ENCODE peak calls at places on chromosomes 6 and 20, in six cellular contexts. P, G, E, K, V and T are unnamed samples.
A peak's percentile ranks its signal among the peaks of the same experiment; 100 is the strongest.

GRCh38 chr20:35497780-35498189 is 31.7 kb downstream of the C20orf173 start:
- DNase-seq in P (no peak), G (no peak), E (no peak), K (no peak), V (peak; percentile 94), T (no peak)

GRCh38 chr6:11212625-11213024 is 19.8 kb downstream of the NEDD9 start:
- DNase-seq in P (no peak), G (peak; percentile 71), E (no peak), K (no peak), V (peak; percentile 83), T (no peak)

GRCh38 chr20:14235355-14235754 is 102.1 kb downstream of the FLRT3 start:
- DNase-seq in P (no peak), G (no peak), E (no peak), K (no peak), V (no peak), T (no peak)

GRCh38 chr6:165983112-165984072 is 184.3 kb downstream of the TBXT start:
- DNase-seq in P (no peak), G (no peak), E (no peak), K (no peak), V (no peak), T (no peak)

GRCh38 chr20:49245921-49246740 is 26.9 kb downstream of the DDX27 start:
- DNase-seq in P (no peak), G (peak; percentile 72), E (peak; percentile 67), K (no peak), V (no peak), T (no peak)

GRCh38 chr20:53547664-53548239 is 45.9 kb downstream of the ZNF217 start:
- DNase-seq in P (peak; percentile 33), G (peak; percentile 68), E (peak; percentile 70), K (peak; percentile 9), V (peak; percentile 50), T (no peak)

GRCh38 chr20:856361-856775 is 22.9 kb downstream of the FAM110A start:
- DNase-seq in P (no peak), G (no peak), E (no peak), K (no peak), V (no peak), T (no peak)

GRCh38 chr6:30990422-30991086 is 7.0 kb downstream of the MUC21 start:
- DNase-seq in P (no peak), G (no peak), E (no peak), K (no peak), V (no peak), T (no peak)

GRCh38 chr6:133899556-133899955 is 10.6 kb downstream of the TCF21 start:
- DNase-seq in P (no peak), G (no peak), E (no peak), K (no peak), V (no peak), T (no peak)

GRCh38 chr20:39775110-39775509 is 813.0 kb downstream of the DHX35 start:
- DNase-seq in P (no peak), G (peak; percentile 62), E (no peak), K (no peak), V (peak; percentile 74), T (no peak)

GRCh38 chr20:50595433-50595895 is 85.3 kb downstream of the PTPN1 start:
- DNase-seq in P (no peak), G (no peak), E (no peak), K (no peak), V (no peak), T (no peak)

GRCh38 chr20:50339196-50339901 is 148.7 kb downstream of the CEBPB start:
- DNase-seq in P (no peak), G (no peak), E (no peak), K (no peak), V (peak; percentile 64), T (peak; percentile 55)

GRCh38 chr6:169776379-169776778 is 25.0 kb downstream of the ERMARD start:
- DNase-seq in P (no peak), G (no peak), E (no peak), K (no peak), V (no peak), T (no peak)

GRCh38 chr6:23316131-23316530 is 746.8 kb downstream of the HDGFL1 start:
- DNase-seq in P (no peak), G (peak; percentile 82), E (no peak), K (no peak), V (no peak), T (no peak)

GRCh38 chr6:128350416-128351254 is 169.8 kb downstream of the PTPRK start:
- DNase-seq in P (no peak), G (no peak), E (no peak), K (no peak), V (no peak), T (no peak)

GRCh38 chr20:6704132-6704861 is 63.2 kb upstream of the BMP2 start:
- DNase-seq in P (peak; percentile 59), G (peak; percentile 83), E (no peak), K (no peak), V (no peak), T (no peak)

GRCh38 chr6:286681-287499 is 5.4 kb upstream of the DUSP22 start:
- DNase-seq in P (no peak), G (no peak), E (no peak), K (no peak), V (no peak), T (peak; percentile 79)

GRCh38 chr6:25883991-25884390 is 9.9 kb upstream of the SLC17A3 start:
- DNase-seq in P (no peak), G (no peak), E (no peak), K (no peak), V (no peak), T (no peak)

GRCh38 chr6:138443979-138444378 is 40.0 kb downstream of the HEBP2 start:
- DNase-seq in P (no peak), G (no peak), E (no peak), K (no peak), V (no peak), T (no peak)

GRCh38 chr20:6075428-6076219 is 21.8 kb upstream of the LRRN4 start:
- DNase-seq in P (no peak), G (no peak), E (peak; percentile 17), K (no peak), V (no peak), T (no peak)

GRCh38 chr6:20827798-20828197 is 293.5 kb downstream of the CDKAL1 start:
- DNase-seq in P (no peak), G (no peak), E (no peak), K (no peak), V (no peak), T (no peak)

GRCh38 chr6:159467473-159468041 is 225.5 kb downstream of the SOD2 start:
- DNase-seq in P (no peak), G (no peak), E (no peak), K (no peak), V (no peak), T (no peak)

GRCh38 chr20:49668181-49668877 is 45.3 kb downstream of the B4GALT5 start:
- DNase-seq in P (peak; percentile 61), G (no peak), E (peak; percentile 91), K (no peak), V (no peak), T (peak; percentile 89)

GRCh38 chr20:20003088-20003954 is 13.8 kb upstream of the NAA20 start:
- DNase-seq in P (no peak), G (peak; percentile 65), E (no peak), K (no peak), V (peak; percentile 82), T (no peak)

GRCh38 chr6:73665686-73666319 is 12.0 kb upstream of the SLC17A5 start:
- DNase-seq in P (no peak), G (no peak), E (no peak), K (no peak), V (no peak), T (no peak)

DNA sequence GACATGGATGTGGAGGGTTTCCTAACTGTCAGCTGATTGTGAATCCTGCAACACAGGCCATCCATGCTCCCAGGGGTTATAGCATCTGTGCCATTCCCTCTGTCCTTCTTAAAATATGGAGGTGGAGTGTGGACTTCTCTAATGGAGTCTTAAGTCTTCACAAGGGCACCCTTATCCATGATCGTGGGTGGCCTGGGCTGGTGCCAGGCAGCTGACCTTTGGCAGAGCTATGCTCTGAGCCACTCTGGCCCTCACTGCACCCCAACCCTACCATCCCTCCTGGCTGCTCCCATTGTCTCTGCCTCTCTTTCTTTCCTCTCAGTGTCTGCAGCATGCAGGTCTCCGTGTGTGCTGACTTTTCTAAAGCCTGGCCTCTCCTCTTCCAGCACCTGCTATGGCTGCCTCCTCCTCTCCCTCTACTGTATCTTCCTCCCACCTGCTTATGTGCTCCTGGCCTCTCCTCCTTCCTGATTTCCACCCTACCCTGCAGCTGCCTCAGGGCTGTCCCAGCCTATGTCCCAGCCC is 11.2 kb upstream of the PCMTD2 start:
- DNase-seq in P (peak; percentile 17), G (no peak), E (no peak), K (no peak), V (no peak), T (peak; percentile 55)
- TF ChIP-seq POLR2AphosphoS5 in P (no peak), G (no peak), E (no peak), K (no peak), V (no peak), T (no peak)

GRCh38 chr20:56628873-56629463 is at the start of gene TFAP2C:
- DNase-seq in P (peak; percentile 71), G (no peak), E (peak; percentile 90), K (no peak), V (peak; percentile 89), T (no peak)
- TF ChIP-seq POLR2A in P (no peak), G (no peak), E (no peak), K (no peak), V (peak; percentile 56), T (no peak)

GRCh38 chr20:24490598-24490997 is 21.2 kb downstream of the SYNDIG1 start:
- DNase-seq in P (no peak), G (no peak), E (no peak), K (no peak), V (peak; percentile 43), T (peak; percentile 45)

GRCh38 chr20:24489193-24489592 is 19.8 kb downstream of the SYNDIG1 start:
- DNase-seq in P (no peak), G (no peak), E (no peak), K (no peak), V (no peak), T (no peak)

GRCh38 chr20:24488800-24489175 is 19.4 kb downstream of the SYNDIG1 start:
- DNase-seq in P (no peak), G (no peak), E (no peak), K (no peak), V (no peak), T (peak; percentile 39)

GRCh38 chr20:24491043-24491756 is 21.8 kb downstream of the SYNDIG1 start:
- DNase-seq in P (no peak), G (no peak), E (no peak), K (no peak), V (peak; percentile 42), T (peak; percentile 55)

GRCh38 chr20:24489631-24490260 is 20.3 kb downstream of the SYNDIG1 start:
- DNase-seq in P (no peak), G (no peak), E (no peak), K (no peak), V (peak; percentile 28), T (peak; percentile 60)
- TF ChIP-seq CTCF in P (no peak), G (no peak), E (no peak), K (no peak), V (no peak), T (no peak)

GRCh38 chr6:168132531-168133184 is 53.6 kb upstream of the FRMD1 start:
- DNase-seq in P (peak; percentile 58), G (peak; percentile 25), E (peak; percentile 48), K (peak; percentile 39), V (peak; percentile 61), T (no peak)
- TF ChIP-seq POLR2AphosphoS5 in P (no peak), G (no peak), E (no peak), K (no peak), V (no peak), T (peak; percentile 41)

GRCh38 chr20:44615876-44616603 is 33.7 kb downstream of the PKIG start:
- DNase-seq in P (no peak), G (no peak), E (no peak), K (no peak), V (no peak), T (peak; percentile 54)
- TF ChIP-seq POLR2A in P (no peak), G (no peak), E (no peak), K (no peak), V (no peak), T (no peak)

GRCh38 chr6:82337688-82338257 is 25.8 kb upstream of the TPBG start:
- DNase-seq in P (no peak), G (no peak), E (no peak), K (no peak), V (no peak), T (no peak)
- TF ChIP-seq CTCF in P (no peak), G (no peak), E (no peak), K (no peak), V (no peak), T (no peak)